ENCODE peak calls at places on chromosomes 4 and X, in six cellular contexts. S, I, A, T, H and W are unnamed samples.

GRCh38 chrX:132802033-132802432 is 156.4 kb downstream of the HS6ST2 start:
- DNase-seq in A (no peak), S (no peak), I (no peak), H (no peak), T (no peak), W (no peak)

GRCh38 chr4:6548201-6548881 is 26.6 kb upstream of the MAN2B2 start:
- DNase-seq in I (no peak), H (no peak), T (no peak), S (no peak), A (peak; percentile 51), W (no peak)

GRCh38 chrX:68895339-68896250 is 66.8 kb downstream of the EFNB1 start:
- DNase-seq in T (peak; percentile 86), I (peak; percentile 18), H (no peak), A (peak; percentile 31), S (peak; percentile 62), W (peak; percentile 63)

GRCh38 chr4:21973850-21974249 is 25.3 kb upstream of the KCNIP4 start:
- DNase-seq in I (no peak), H (no peak), T (no peak), A (no peak), S (no peak), W (no peak)

GRCh38 chrX:39679497-39680157 is 418.1 kb downstream of the BCOR start:
- DNase-seq in I (no peak), S (no peak), A (no peak), T (no peak), H (no peak), W (no peak)

GRCh38 chr4:96524311-96524875 is 684.5 kb downstream of the PDHA2 start:
- DNase-seq in H (no peak), T (no peak), I (no peak), A (no peak), S (no peak), W (no peak)

GRCh38 chr4:14783011-14783877 is 219.0 kb upstream of the CPEB2 start:
- DNase-seq in T (no peak), A (no peak), I (no peak), S (no peak), H (no peak), W (no peak)

GRCh38 chrX:154056739-154057367 is 37.2 kb upstream of the IRAK1 start:
- DNase-seq in I (no peak), S (peak; percentile 31), A (peak; percentile 33), H (no peak), T (no peak), W (no peak)

GRCh38 chrX:37320541-37321203 is 28.5 kb upstream of the PRRG1 start:
- DNase-seq in I (no peak), A (no peak), H (no peak), T (no peak), S (no peak), W (no peak)

GRCh38 chr4:38860788-38861424 is 4.3 kb upstream of the TLR6 start:
- DNase-seq in S (peak; percentile 67), T (no peak), H (no peak), A (peak; percentile 70), I (no peak), W (no peak)

GRCh38 chrX:56802921-56803848 is 74.1 kb downstream of the NBDY start:
- DNase-seq in A (no peak), I (peak; percentile 22), S (peak; percentile 83), H (no peak), T (peak; percentile 88), W (peak; percentile 85)

GRCh38 chr4:78312989-78313753 is 238.4 kb upstream of the ANXA3 start:
- DNase-seq in T (no peak), H (no peak), I (no peak), A (no peak), S (no peak), W (no peak)

GRCh38 chr4:126991965-126992364 is 640.8 kb upstream of the INTU start:
- DNase-seq in S (no peak), T (no peak), I (no peak), A (no peak), H (no peak), W (no peak)

DNA sequence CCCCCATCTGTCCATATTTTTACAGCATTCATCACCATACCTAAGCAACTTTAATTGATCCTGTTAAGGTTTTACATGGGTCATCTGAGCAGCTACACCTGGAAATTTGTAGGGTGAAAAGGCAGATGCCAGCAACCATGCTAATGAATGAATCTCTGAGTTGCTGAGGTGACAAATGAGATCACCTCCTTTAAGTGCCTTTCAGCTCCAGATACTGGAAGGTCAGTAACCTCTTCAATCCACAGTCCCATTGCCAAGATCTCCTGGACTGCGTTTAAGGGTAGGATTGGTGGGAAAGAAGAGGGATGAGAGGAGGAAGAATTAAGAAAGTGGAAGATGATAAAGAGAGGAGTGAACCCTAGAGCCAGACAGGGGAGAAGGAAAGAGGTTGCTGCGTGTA is 8.5 kb upstream of the BMP3 start:
- DNase-seq in T (no peak), S (no peak), I (no peak), H (no peak), A (no peak), W (no peak)
- H3K4me3 ChIP-seq in T (no peak overlapping the region), S (no peak overlapping the region), I (no peak overlapping the region), H (no peak overlapping the region), A (no peak overlapping the region), W (no peak overlapping the region)

GRCh38 chr4:184097240-184097619 is 120.4 kb downstream of the ENPP6 start:
- DNase-seq in A (no peak), S (peak; percentile 57), I (peak; percentile 40), H (no peak), T (peak; percentile 81), W (peak; percentile 83)
- TF ChIP-seq CTCF in A (no peak), S (no peak), I (peak; percentile 36), H (peak; percentile 41), T (peak; percentile 22), W (no peak)

GRCh38 chr4:69787879-69788278 is 27.5 kb upstream of the SULT1B1 start:
- DNase-seq in S (no peak), A (no peak), H (no peak), T (no peak), I (no peak), W (no peak)
- TF ChIP-seq EP300 in S (no peak), A (no peak), H (no peak), T (no peak), I (no peak), W (no peak)

GRCh38 chr4:26457412-26457811 is 32.9 kb downstream of the CCKAR start:
- DNase-seq in I (no peak), H (no peak), S (no peak), A (no peak), T (no peak), W (no peak)

GRCh38 chr4:26458104-26458503 is 32.2 kb downstream of the CCKAR start:
- DNase-seq in S (no peak), I (no peak), A (no peak), T (no peak), H (no peak), W (no peak)

GRCh38 chr4:26455571-26455970 is 34.7 kb downstream of the CCKAR start:
- DNase-seq in T (no peak), A (no peak), S (no peak), H (peak; percentile 62), I (no peak), W (no peak)

GRCh38 chr4:26459756-26460530 is 30.3 kb downstream of the CCKAR start:
- DNase-seq in T (no peak), A (no peak), I (no peak), H (no peak), S (no peak), W (no peak)

DNA sequence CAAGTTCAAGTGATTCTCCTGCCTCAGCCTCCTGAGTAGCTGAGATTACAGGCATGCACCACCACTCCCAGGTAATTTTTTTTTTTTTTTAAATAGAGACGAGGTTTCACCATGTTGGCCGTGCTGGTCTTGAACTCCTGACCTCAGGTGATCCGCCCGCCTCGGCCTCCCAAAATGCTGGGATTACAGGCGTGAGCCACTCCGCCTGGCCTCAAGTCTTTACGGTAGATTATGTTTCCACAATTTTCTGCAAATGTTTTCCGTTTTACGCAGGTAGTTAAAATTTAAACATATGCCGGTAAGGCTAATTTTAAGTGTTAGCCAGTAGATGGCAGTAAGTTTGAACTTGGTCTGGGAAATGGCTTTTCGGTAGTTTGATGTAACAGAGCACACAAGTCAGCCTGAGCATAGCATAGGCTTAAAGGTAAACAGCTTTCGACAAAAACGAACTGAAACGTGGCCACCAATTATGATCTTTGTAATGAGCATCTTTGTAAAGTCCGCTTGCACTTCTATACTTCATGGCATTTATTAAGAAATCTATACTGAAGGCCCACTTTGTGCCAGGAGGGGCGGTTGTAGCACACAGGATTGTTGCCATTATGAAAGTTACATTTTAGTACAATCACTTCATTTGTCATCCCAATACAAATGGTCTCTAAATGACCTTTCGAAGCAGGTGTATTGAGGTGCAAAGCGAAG is 31.1 kb downstream of the CCKAR start:
- DNase-seq in H (no peak), A (peak; percentile 59), I (no peak), S (no peak), T (no peak), W (no peak)
- H3K4me3 ChIP-seq in H (no peak overlapping the region), A (no peak overlapping the region), I (no peak overlapping the region), S (no peak overlapping the region), T (no peak overlapping the region), W (no peak overlapping the region)

DNA sequence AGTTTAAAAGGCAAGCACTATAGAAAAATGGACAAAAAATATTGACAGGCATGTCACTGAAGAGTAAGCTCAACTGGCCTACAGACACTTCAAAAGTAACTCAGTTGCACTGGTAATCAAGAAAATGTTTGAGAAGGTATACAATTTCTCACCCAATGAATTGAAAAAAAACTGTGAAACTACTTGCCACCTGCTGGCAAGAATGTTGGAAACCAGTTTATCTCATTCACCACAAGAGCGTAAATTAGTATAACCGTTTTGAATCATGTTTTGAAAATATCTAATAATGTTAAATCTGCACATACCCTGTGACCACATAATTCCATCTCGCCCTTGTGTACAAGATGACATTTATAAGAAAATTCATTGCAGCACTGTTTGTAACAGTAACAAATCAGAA is 31.7 kb downstream of the TXK start:
- DNase-seq in H (no peak), I (no peak), A (no peak), T (no peak), S (no peak), W (no peak)
- TF ChIP-seq CTCF in H (no peak), I (no peak), A (peak; percentile 9), T (no peak), S (no peak), W (no peak)

GRCh38 chr4:43837171-43837570 is 611.4 kb downstream of the KCTD8 start:
- DNase-seq in A (no peak), H (no peak), T (no peak), S (no peak), I (no peak), W (no peak)
- TF ChIP-seq EP300 in A (no peak), H (no peak), T (no peak), S (no peak), I (no peak), W (no peak)

GRCh38 chr4:13545394-13545808 is 1.1 kb upstream of the NKX3-2 start:
- DNase-seq in H (no peak), I (no peak), A (no peak), T (no peak), S (no peak), W (no peak)
- H3K4me3 ChIP-seq in H (peak overlapping the region; percentile 57), I (no peak overlapping the region), A (peak overlapping the region; percentile 74), T (peak overlapping the region; percentile 77), S (peak overlapping the region; percentile 54), W (peak overlapping the region; percentile 42)